ENCODE peak calls at places on chromosome X, in ten cellular contexts. One of them, this sample, is unnamed.

GRCh38 chrX:70970482-70970999 is 39.6 kb upstream of the SLC7A3 start:
- DNase-seq in endodermal cell: no peak
- DNase-seq in suprapubic skin: no peak
- DNase-seq in choroid plexus epithelial cell: peak
- DNase-seq in ascending aorta: no peak
- DNase-seq in HepG2: peak
- DNase-seq in WTC11: no peak
- DNase-seq in CD8-positive, alpha-beta T cell: no peak
- DNase-seq in GM13976: peak
- DNase-seq in adrenal gland: no peak
- DNase-seq in this sample: no peak

GRCh38 chrX:10166731-10167149 is 10.0 kb downstream of the CLCN4 start:
- DNase-seq in WTC11: no peak
- DNase-seq in ascending aorta: no peak
- DNase-seq in choroid plexus epithelial cell: no peak
- DNase-seq in suprapubic skin: no peak
- DNase-seq in CD8-positive, alpha-beta T cell: no peak
- DNase-seq in GM13976: no peak
- DNase-seq in adrenal gland: no peak
- DNase-seq in endodermal cell: no peak
- DNase-seq in HepG2: peak
- DNase-seq in this sample: no peak

GRCh38 chrX:129701624-129702069 is 37.1 kb upstream of the XPNPEP2 start:
- DNase-seq in ascending aorta: peak
- DNase-seq in choroid plexus epithelial cell: peak
- DNase-seq in GM13976: no peak
- DNase-seq in WTC11: no peak
- DNase-seq in endodermal cell: no peak
- DNase-seq in suprapubic skin: peak
- DNase-seq in HepG2: no peak
- DNase-seq in adrenal gland: no peak
- DNase-seq in CD8-positive, alpha-beta T cell: no peak
- DNase-seq in this sample: no peak

GRCh38 chrX:68914337-68914989 is 85.6 kb downstream of the EFNB1 start:
- DNase-seq in WTC11: peak
- DNase-seq in GM13976: no peak
- DNase-seq in endodermal cell: peak
- DNase-seq in adrenal gland: no peak
- DNase-seq in CD8-positive, alpha-beta T cell: no peak
- DNase-seq in choroid plexus epithelial cell: no peak
- DNase-seq in ascending aorta: no peak
- DNase-seq in suprapubic skin: no peak
- DNase-seq in HepG2: no peak
- DNase-seq in this sample: no peak

GRCh38 chrX:147364896-147365295 is 546.8 kb upstream of the FMR1 start:
- DNase-seq in GM13976: no peak
- DNase-seq in HepG2: no peak
- DNase-seq in adrenal gland: no peak
- DNase-seq in ascending aorta: no peak
- DNase-seq in endodermal cell: no peak
- DNase-seq in suprapubic skin: no peak
- DNase-seq in WTC11: no peak
- DNase-seq in choroid plexus epithelial cell: no peak
- DNase-seq in CD8-positive, alpha-beta T cell: no peak
- DNase-seq in this sample: no peak

GRCh38 chrX:108557594-108557993 is 118.0 kb downstream of the COL4A5 start:
- DNase-seq in endodermal cell: no peak
- DNase-seq in HepG2: no peak
- DNase-seq in GM13976: no peak
- DNase-seq in suprapubic skin: no peak
- DNase-seq in WTC11: no peak
- DNase-seq in CD8-positive, alpha-beta T cell: no peak
- DNase-seq in adrenal gland: no peak
- DNase-seq in choroid plexus epithelial cell: no peak
- DNase-seq in ascending aorta: no peak
- DNase-seq in this sample: no peak

GRCh38 chrX:136754641-136755040 is 26.1 kb downstream of the ARHGEF6 start:
- DNase-seq in adrenal gland: no peak
- DNase-seq in choroid plexus epithelial cell: no peak
- DNase-seq in CD8-positive, alpha-beta T cell: peak
- DNase-seq in suprapubic skin: no peak
- DNase-seq in GM13976: no peak
- DNase-seq in endodermal cell: peak
- DNase-seq in ascending aorta: no peak
- DNase-seq in HepG2: no peak
- DNase-seq in WTC11: no peak
- DNase-seq in this sample: no peak

GRCh38 chrX:147699061-147699460 is 212.7 kb upstream of the FMR1 start:
- DNase-seq in GM13976: no peak
- DNase-seq in CD8-positive, alpha-beta T cell: no peak
- DNase-seq in choroid plexus epithelial cell: no peak
- DNase-seq in HepG2: no peak
- DNase-seq in adrenal gland: no peak
- DNase-seq in ascending aorta: no peak
- DNase-seq in WTC11: no peak
- DNase-seq in endodermal cell: peak
- DNase-seq in suprapubic skin: no peak
- DNase-seq in this sample: no peak

GRCh38 chrX:46758956-46759644 is at the start of gene SLC9A7:
- DNase-seq in CD8-positive, alpha-beta T cell: peak
- DNase-seq in HepG2: peak
- DNase-seq in ascending aorta: peak
- DNase-seq in GM13976: peak
- DNase-seq in adrenal gland: peak
- DNase-seq in choroid plexus epithelial cell: peak
- DNase-seq in WTC11: peak
- DNase-seq in endodermal cell: peak
- DNase-seq in suprapubic skin: peak
- DNase-seq in this sample: peak

GRCh38 chrX:115989686-115990085 is 180.9 kb upstream of the AGTR2 start:
- DNase-seq in CD8-positive, alpha-beta T cell: no peak
- DNase-seq in HepG2: no peak
- DNase-seq in endodermal cell: no peak
- DNase-seq in choroid plexus epithelial cell: no peak
- DNase-seq in adrenal gland: no peak
- DNase-seq in WTC11: no peak
- DNase-seq in ascending aorta: no peak
- DNase-seq in suprapubic skin: no peak
- DNase-seq in GM13976: no peak
- DNase-seq in this sample: no peak

GRCh38 chrX:32392655-32393054 is 818.7 kb downstream of the DMD start:
- DNase-seq in GM13976: no peak
- DNase-seq in choroid plexus epithelial cell: no peak
- DNase-seq in CD8-positive, alpha-beta T cell: no peak
- DNase-seq in suprapubic skin: no peak
- DNase-seq in endodermal cell: no peak
- DNase-seq in ascending aorta: no peak
- DNase-seq in HepG2: no peak
- DNase-seq in adrenal gland: no peak
- DNase-seq in WTC11: no peak
- DNase-seq in this sample: no peak

GRCh38 chrX:70042399-70043371 is 7.1 kb downstream of the AWAT2 start:
- DNase-seq in GM13976: no peak
- DNase-seq in WTC11: no peak
- DNase-seq in endodermal cell: peak
- DNase-seq in HepG2: peak
- DNase-seq in ascending aorta: no peak
- DNase-seq in adrenal gland: no peak
- DNase-seq in choroid plexus epithelial cell: no peak
- DNase-seq in CD8-positive, alpha-beta T cell: peak
- DNase-seq in suprapubic skin: no peak
- DNase-seq in this sample: no peak

GRCh38 chrX:38935561-38935960 is 134.3 kb downstream of the MID1IP1 start:
- DNase-seq in adrenal gland: no peak
- DNase-seq in CD8-positive, alpha-beta T cell: no peak
- DNase-seq in suprapubic skin: no peak
- DNase-seq in HepG2: no peak
- DNase-seq in WTC11: no peak
- DNase-seq in ascending aorta: no peak
- DNase-seq in GM13976: no peak
- DNase-seq in endodermal cell: no peak
- DNase-seq in choroid plexus epithelial cell: no peak
- DNase-seq in this sample: no peak

GRCh38 chrX:155896512-155896911 is 15.4 kb downstream of the VAMP7 start:
- DNase-seq in WTC11: no peak
- DNase-seq in suprapubic skin: no peak
- DNase-seq in choroid plexus epithelial cell: no peak
- DNase-seq in ascending aorta: no peak
- DNase-seq in CD8-positive, alpha-beta T cell: no peak
- DNase-seq in HepG2: no peak
- DNase-seq in adrenal gland: no peak
- DNase-seq in GM13976: no peak
- DNase-seq in endodermal cell: no peak
- DNase-seq in this sample: no peak

GRCh38 chrX:118536687-118537461 is 41.3 kb downstream of the DOCK11 start:
- DNase-seq in endodermal cell: peak
- DNase-seq in choroid plexus epithelial cell: peak
- DNase-seq in CD8-positive, alpha-beta T cell: peak
- DNase-seq in suprapubic skin: no peak
- DNase-seq in HepG2: no peak
- DNase-seq in WTC11: peak
- DNase-seq in adrenal gland: no peak
- DNase-seq in ascending aorta: no peak
- DNase-seq in GM13976: no peak
- DNase-seq in this sample: no peak
- TF ChIP-seq CTCF in endodermal cell: peak
- TF ChIP-seq CTCF in choroid plexus epithelial cell: peak
- TF ChIP-seq CTCF in CD8-positive, alpha-beta T cell: peak
- TF ChIP-seq CTCF in suprapubic skin: no peak
- TF ChIP-seq CTCF in HepG2: no peak
- TF ChIP-seq CTCF in WTC11: no peak
- TF ChIP-seq CTCF in adrenal gland: peak
- TF ChIP-seq CTCF in ascending aorta: peak
- TF ChIP-seq CTCF in GM13976: peak
- TF ChIP-seq CTCF in this sample: peak

GRCh38 chrX:23901805-23902204 is 5.9 kb downstream of the APOO start:
- DNase-seq in WTC11: no peak
- DNase-seq in HepG2: peak
- DNase-seq in choroid plexus epithelial cell: peak
- DNase-seq in suprapubic skin: no peak
- DNase-seq in adrenal gland: peak
- DNase-seq in endodermal cell: peak
- DNase-seq in GM13976: peak
- DNase-seq in CD8-positive, alpha-beta T cell: no peak
- DNase-seq in ascending aorta: peak
- DNase-seq in this sample: peak
- TF ChIP-seq CTCF in WTC11: no peak
- TF ChIP-seq CTCF in HepG2: peak
- TF ChIP-seq CTCF in choroid plexus epithelial cell: peak
- TF ChIP-seq CTCF in suprapubic skin: peak
- TF ChIP-seq CTCF in adrenal gland: peak
- TF ChIP-seq CTCF in endodermal cell: no peak
- TF ChIP-seq CTCF in GM13976: peak
- TF ChIP-seq CTCF in CD8-positive, alpha-beta T cell: no peak
- TF ChIP-seq CTCF in ascending aorta: peak
- TF ChIP-seq CTCF in this sample: peak

GRCh38 chrX:109830157-109830703 is 97.2 kb upstream of the ACSL4 start:
- DNase-seq in CD8-positive, alpha-beta T cell: no peak
- DNase-seq in WTC11: no peak
- DNase-seq in choroid plexus epithelial cell: no peak
- DNase-seq in GM13976: no peak
- DNase-seq in ascending aorta: no peak
- DNase-seq in adrenal gland: no peak
- DNase-seq in endodermal cell: no peak
- DNase-seq in HepG2: peak
- DNase-seq in suprapubic skin: no peak
- DNase-seq in this sample: no peak

GRCh38 chrX:109827772-109828171 is 94.7 kb upstream of the ACSL4 start:
- DNase-seq in GM13976: no peak
- DNase-seq in CD8-positive, alpha-beta T cell: no peak
- DNase-seq in HepG2: no peak
- DNase-seq in endodermal cell: no peak
- DNase-seq in ascending aorta: no peak
- DNase-seq in suprapubic skin: no peak
- DNase-seq in adrenal gland: no peak
- DNase-seq in WTC11: no peak
- DNase-seq in choroid plexus epithelial cell: no peak
- DNase-seq in this sample: no peak

GRCh38 chrX:109822861-109823260 is 89.8 kb upstream of the ACSL4 start:
- DNase-seq in choroid plexus epithelial cell: no peak
- DNase-seq in suprapubic skin: no peak
- DNase-seq in endodermal cell: no peak
- DNase-seq in GM13976: no peak
- DNase-seq in CD8-positive, alpha-beta T cell: no peak
- DNase-seq in WTC11: no peak
- DNase-seq in HepG2: peak
- DNase-seq in adrenal gland: no peak
- DNase-seq in ascending aorta: no peak
- DNase-seq in this sample: no peak

GRCh38 chrX:109830704-109831206 is 97.7 kb upstream of the ACSL4 start:
- DNase-seq in adrenal gland: no peak
- DNase-seq in choroid plexus epithelial cell: peak
- DNase-seq in suprapubic skin: no peak
- DNase-seq in endodermal cell: no peak
- DNase-seq in CD8-positive, alpha-beta T cell: no peak
- DNase-seq in GM13976: no peak
- DNase-seq in WTC11: no peak
- DNase-seq in HepG2: peak
- DNase-seq in ascending aorta: no peak
- DNase-seq in this sample: no peak

DNA sequence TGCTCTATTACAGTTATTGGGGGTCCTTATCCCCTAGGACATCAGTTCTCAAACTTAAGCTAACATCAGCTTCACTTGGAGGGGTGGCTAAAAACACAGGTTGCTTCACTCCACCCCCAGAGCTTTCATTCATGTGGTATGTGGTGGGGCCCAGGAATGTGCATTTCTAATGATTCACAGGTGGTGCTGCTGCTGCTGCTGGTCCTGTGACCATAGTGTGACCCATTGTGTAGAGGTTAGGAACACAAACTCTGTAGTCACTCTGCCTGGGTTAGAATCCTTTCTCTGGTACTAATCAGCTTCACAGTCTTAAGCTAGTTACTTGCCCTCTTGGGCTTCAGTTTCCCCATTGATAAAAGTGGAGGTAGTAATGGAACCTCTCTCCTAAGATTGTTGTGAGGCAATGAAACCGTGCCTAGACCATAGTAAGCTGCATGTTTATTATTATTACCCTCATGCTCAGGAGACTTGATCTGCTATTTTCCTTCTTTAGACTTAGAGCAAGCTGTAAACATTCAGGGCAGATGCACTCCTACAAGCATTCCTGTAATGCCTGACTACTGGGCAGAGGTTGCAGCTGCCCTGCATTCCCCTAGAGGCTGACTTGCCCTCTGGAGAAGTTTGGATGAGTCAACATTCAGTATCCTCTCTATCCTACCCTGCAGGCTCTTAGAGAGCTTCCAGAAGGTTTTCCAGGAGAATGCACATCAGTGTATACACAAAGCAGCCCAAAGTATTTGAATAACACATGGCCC is 94.1 kb upstream of the ACSL4 start:
- DNase-seq in adrenal gland: no peak
- DNase-seq in choroid plexus epithelial cell: peak
- DNase-seq in HepG2: peak
- DNase-seq in CD8-positive, alpha-beta T cell: no peak
- DNase-seq in suprapubic skin: no peak
- DNase-seq in GM13976: no peak
- DNase-seq in ascending aorta: no peak
- DNase-seq in endodermal cell: no peak
- DNase-seq in WTC11: no peak
- DNase-seq in this sample: no peak
- TF ChIP-seq CTCF in adrenal gland: no peak
- TF ChIP-seq CTCF in choroid plexus epithelial cell: peak
- TF ChIP-seq CTCF in HepG2: no peak
- TF ChIP-seq CTCF in CD8-positive, alpha-beta T cell: no peak
- TF ChIP-seq CTCF in suprapubic skin: no peak
- TF ChIP-seq CTCF in GM13976: no peak
- TF ChIP-seq CTCF in ascending aorta: no peak
- TF ChIP-seq CTCF in endodermal cell: peak
- TF ChIP-seq CTCF in WTC11: no peak
- TF ChIP-seq CTCF in this sample: no peak

GRCh38 chrX:94058728-94059382 is 384.8 kb downstream of the FAM133A start:
- DNase-seq in WTC11: peak
- DNase-seq in endodermal cell: peak
- DNase-seq in choroid plexus epithelial cell: peak
- DNase-seq in GM13976: peak
- DNase-seq in ascending aorta: no peak
- DNase-seq in CD8-positive, alpha-beta T cell: no peak
- DNase-seq in HepG2: peak
- DNase-seq in adrenal gland: peak
- DNase-seq in suprapubic skin: no peak
- DNase-seq in this sample: no peak
- TF ChIP-seq CTCF in WTC11: peak
- TF ChIP-seq CTCF in endodermal cell: peak
- TF ChIP-seq CTCF in choroid plexus epithelial cell: peak
- TF ChIP-seq CTCF in GM13976: peak
- TF ChIP-seq CTCF in ascending aorta: peak
- TF ChIP-seq CTCF in CD8-positive, alpha-beta T cell: no peak
- TF ChIP-seq CTCF in HepG2: peak
- TF ChIP-seq CTCF in adrenal gland: peak
- TF ChIP-seq CTCF in suprapubic skin: no peak
- TF ChIP-seq CTCF in this sample: no peak